ENCODE peak calls at places on chromosome 19, in six cellular contexts. S is GOT3; N is mesenteric fat pad; E is nephron progenitor cell; D is cerebellum; W is activated CD8-positive, alpha-beta memory T cell treated with anti-CD3 and anti-CD28 coated beads, Interleukin-2, amount 10 ng/mL, durations not matched to agents 7 days and 5 days. O is an unnamed sample.

GRCh38 chr19:35417278-35417677 is 30.8 kb upstream of the FFAR2 start:
- DNase-seq in S (no peak), N (no peak), E (no peak), D (no peak), W (no peak), O (no peak)

GRCh38 chr19:42092350-42092749 is 16.4 kb downstream of the ZNF574 start:
- DNase-seq in S (no peak), N (no peak), E (no peak), D (no peak), W (peak; percentile 76), O (no peak)

GRCh38 chr19:47363758-47364529 is 14.8 kb downstream of the DHX34 start:
- DNase-seq in S (no peak), N (no peak), E (no peak), D (no peak), W (no peak), O (no peak)

GRCh38 chr19:44050740-44051653 is 839 bp upstream of the ZNF223 start:
- DNase-seq in S (no peak), N (no peak), E (no peak), D (no peak), W (no peak), O (no peak)

GRCh38 chr19:34269968-34270621 is 15.7 kb downstream of the GARRE1 start:
- DNase-seq in S (no peak), N (no peak), E (peak; percentile 5), D (no peak), W (peak; percentile 80), O (peak; percentile 27)

GRCh38 chr19:2636897-2637683 is 65.4 kb downstream of the GNG7 start:
- DNase-seq in S (no peak), N (no peak), E (peak; percentile 83), D (peak; percentile 78), W (peak; percentile 80), O (no peak)

GRCh38 chr19:41206926-41207750 is 11.9 kb upstream of the AXL start:
- DNase-seq in S (no peak), N (no peak), E (no peak), D (no peak), W (no peak), O (peak; percentile 88)

GRCh38 chr19:35284153-35285140 is 2.1 kb downstream of the HAMP start:
- DNase-seq in S (no peak), N (no peak), E (no peak), D (no peak), W (no peak), O (no peak)

GRCh38 chr19:30419581-30420180 is 47.5 kb downstream of the ZNF536 start:
- DNase-seq in S (no peak), N (no peak), E (no peak), D (no peak), W (no peak), O (no peak)

GRCh38 chr19:31439270-31439573 is 90.0 kb upstream of the TSHZ3 start:
- DNase-seq in S (no peak), N (no peak), E (no peak), D (no peak), W (no peak), O (no peak)

GRCh38 chr19:20422616-20423205 is 142.9 kb downstream of the ZNF737 start:
- DNase-seq in S (no peak), N (no peak), E (no peak), D (no peak), W (no peak), O (no peak)

GRCh38 chr19:16175954-16176353 is 2.6 kb upstream of the CIB3 start:
- DNase-seq in S (no peak), N (no peak), E (no peak), D (no peak), W (no peak), O (no peak)

GRCh38 chr19:38387550-38388309 is at the start of gene GGN:
- DNase-seq in S (peak; percentile 89), N (no peak), E (peak; percentile 97), D (peak; percentile 95), W (peak; percentile 84), O (peak; percentile 67)

GRCh38 chr19:10811391-10812111 is 24.5 kb downstream of the TMED1 start:
- DNase-seq in S (no peak), N (no peak), E (no peak), D (no peak), W (no peak), O (no peak)

GRCh38 chr19:17041994-17042393 is 15.4 kb upstream of the CPAMD8 start:
- DNase-seq in S (no peak), N (no peak), E (no peak), D (no peak), W (no peak), O (no peak)

GRCh38 chr19:40165362-40165937 is 25.8 kb upstream of the MAP3K10 start:
- DNase-seq in S (no peak), N (no peak), E (peak; percentile 73), D (no peak), W (peak; percentile 79), O (peak; percentile 13)

GRCh38 chr19:49639401-49640112 is 386 bp downstream of the RRAS start:
- DNase-seq in S (no peak), N (no peak), E (no peak), D (no peak), W (no peak), O (no peak)

GRCh38 chr19:1064661-1065605 is 2.0 kb upstream of the ARHGAP45 start:
- DNase-seq in S (no peak), N (no peak), E (peak; percentile 86), D (no peak), W (peak; percentile 78), O (no peak)

GRCh38 chr19:5665781-5666513 is 14.4 kb downstream of the MICOS13 start:
- DNase-seq in S (no peak), N (no peak), E (no peak), D (no peak), W (no peak), O (no peak)

GRCh38 chr19:43560687-43561086 is 14.6 kb downstream of the XRCC1 start:
- DNase-seq in S (no peak), N (no peak), E (no peak), D (no peak), W (no peak), O (no peak)

GRCh38 chr19:18401580-18402112 is 4.2 kb upstream of the LRRC25 start:
- DNase-seq in S (no peak), N (no peak), E (no peak), D (no peak), W (no peak), O (peak; percentile 68)

GRCh38 chr19:51702103-51702753 is 9.1 kb downstream of the SPACA6 start:
- DNase-seq in S (no peak), N (peak; percentile 93), E (peak; percentile 83), D (peak; percentile 65), W (no peak), O (peak; percentile 54)